ENCODE peak calls at places on chromosomes 11 and 22, in six cellular contexts. One of them, this sample, is unnamed.

GRCh38 chr11:70153133-70153727 is 49.9 kb upstream of the FADD start:
- DNase-seq in GM23248: peak; percentile 30
- DNase-seq in ovary: no peak
- DNase-seq in tibial nerve: no peak
- DNase-seq in uterus: no peak
- DNase-seq in CD4-positive, CD25-positive, alpha-beta regulatory T cell: no peak
- DNase-seq in this sample: no peak

GRCh38 chr22:27310966-27311665 is 490.4 kb downstream of the MN1 start:
- DNase-seq in GM23248: no peak
- DNase-seq in CD4-positive, CD25-positive, alpha-beta regulatory T cell: no peak
- DNase-seq in ovary: no peak
- DNase-seq in uterus: no peak
- DNase-seq in tibial nerve: no peak
- DNase-seq in this sample: no peak

GRCh38 chr11:33910261-33910959 is 18.5 kb upstream of the LMO2 start:
- DNase-seq in ovary: no peak
- DNase-seq in uterus: no peak
- DNase-seq in CD4-positive, CD25-positive, alpha-beta regulatory T cell: no peak
- DNase-seq in tibial nerve: no peak
- DNase-seq in GM23248: peak; percentile 65
- DNase-seq in this sample: no peak

GRCh38 chr11:97364047-97364446 is 974.2 kb downstream of the JRKL start:
- DNase-seq in uterus: no peak
- DNase-seq in CD4-positive, CD25-positive, alpha-beta regulatory T cell: no peak
- DNase-seq in GM23248: no peak
- DNase-seq in tibial nerve: no peak
- DNase-seq in ovary: no peak
- DNase-seq in this sample: no peak

GRCh38 chr11:31720225-31720624 is 90.9 kb downstream of the PAX6 start:
- DNase-seq in CD4-positive, CD25-positive, alpha-beta regulatory T cell: no peak
- DNase-seq in tibial nerve: no peak
- DNase-seq in GM23248: no peak
- DNase-seq in uterus: no peak
- DNase-seq in ovary: no peak
- DNase-seq in this sample: no peak

GRCh38 chr11:69667619-69668604 is 7.2 kb downstream of the LTO1 start:
- DNase-seq in ovary: no peak
- DNase-seq in CD4-positive, CD25-positive, alpha-beta regulatory T cell: no peak
- DNase-seq in tibial nerve: no peak
- DNase-seq in GM23248: no peak
- DNase-seq in uterus: no peak
- DNase-seq in this sample: no peak

GRCh38 chr22:17105143-17106129 is 15.7 kb downstream of the TMEM121B start:
- DNase-seq in GM23248: no peak
- DNase-seq in ovary: no peak
- DNase-seq in CD4-positive, CD25-positive, alpha-beta regulatory T cell: no peak
- DNase-seq in tibial nerve: no peak
- DNase-seq in uterus: no peak
- DNase-seq in this sample: no peak

GRCh38 chr11:114346709-114347141 is 50.5 kb downstream of the NNMT start:
- DNase-seq in ovary: no peak
- DNase-seq in GM23248: no peak
- DNase-seq in uterus: no peak
- DNase-seq in tibial nerve: no peak
- DNase-seq in CD4-positive, CD25-positive, alpha-beta regulatory T cell: no peak
- DNase-seq in this sample: no peak

GRCh38 chr22:41757507-41757906 is 43.0 kb upstream of the CCDC134 start:
- DNase-seq in CD4-positive, CD25-positive, alpha-beta regulatory T cell: no peak
- DNase-seq in tibial nerve: no peak
- DNase-seq in ovary: no peak
- DNase-seq in GM23248: no peak
- DNase-seq in uterus: no peak
- DNase-seq in this sample: no peak

GRCh38 chr11:103872748-103873147 is 163.7 kb upstream of the DDI1 start:
- DNase-seq in GM23248: no peak
- DNase-seq in ovary: no peak
- DNase-seq in tibial nerve: no peak
- DNase-seq in uterus: no peak
- DNase-seq in CD4-positive, CD25-positive, alpha-beta regulatory T cell: no peak
- DNase-seq in this sample: no peak

GRCh38 chr11:72429626-72430025 is 4.7 kb downstream of the CLPB start:
- DNase-seq in uterus: no peak
- DNase-seq in CD4-positive, CD25-positive, alpha-beta regulatory T cell: no peak
- DNase-seq in tibial nerve: no peak
- DNase-seq in GM23248: no peak
- DNase-seq in ovary: no peak
- DNase-seq in this sample: no peak

GRCh38 chr11:109641549-109641948 is 219.6 kb downstream of the C11orf87 start:
- DNase-seq in tibial nerve: no peak
- DNase-seq in GM23248: peak; percentile 69
- DNase-seq in uterus: no peak
- DNase-seq in CD4-positive, CD25-positive, alpha-beta regulatory T cell: no peak
- DNase-seq in ovary: no peak
- DNase-seq in this sample: no peak

GRCh38 chr22:37545703-37546435 is 14.4 kb upstream of the CDC42EP1 start:
- DNase-seq in GM23248: peak; percentile 97
- DNase-seq in ovary: peak; percentile 98
- DNase-seq in CD4-positive, CD25-positive, alpha-beta regulatory T cell: no peak
- DNase-seq in tibial nerve: peak; percentile 85
- DNase-seq in uterus: peak; percentile 97
- DNase-seq in this sample: peak; percentile 88

GRCh38 chr11:74701351-74701750 is 29.9 kb downstream of the CHRDL2 start:
- DNase-seq in ovary: no peak
- DNase-seq in uterus: no peak
- DNase-seq in GM23248: peak; percentile 53
- DNase-seq in tibial nerve: no peak
- DNase-seq in CD4-positive, CD25-positive, alpha-beta regulatory T cell: no peak
- DNase-seq in this sample: no peak

GRCh38 chr11:101476186-101476585 is 107.6 kb downstream of the TRPC6 start:
- DNase-seq in tibial nerve: no peak
- DNase-seq in CD4-positive, CD25-positive, alpha-beta regulatory T cell: no peak
- DNase-seq in ovary: no peak
- DNase-seq in uterus: no peak
- DNase-seq in GM23248: no peak
- DNase-seq in this sample: no peak

GRCh38 chr11:8229299-8230177 is 34.1 kb downstream of the LMO1 start:
- DNase-seq in CD4-positive, CD25-positive, alpha-beta regulatory T cell: no peak
- DNase-seq in tibial nerve: no peak
- DNase-seq in ovary: no peak
- DNase-seq in GM23248: no peak
- DNase-seq in uterus: no peak
- DNase-seq in this sample: no peak

GRCh38 chr11:35235944-35236666 is 97.1 kb downstream of the CD44 start:
- DNase-seq in uterus: no peak
- DNase-seq in CD4-positive, CD25-positive, alpha-beta regulatory T cell: peak; percentile 35
- DNase-seq in ovary: no peak
- DNase-seq in tibial nerve: no peak
- DNase-seq in GM23248: peak; percentile 49
- DNase-seq in this sample: no peak

GRCh38 chr22:46240073-46240472 is 10.0 kb downstream of the CDPF1 start:
- DNase-seq in tibial nerve: no peak
- DNase-seq in CD4-positive, CD25-positive, alpha-beta regulatory T cell: no peak
- DNase-seq in ovary: no peak
- DNase-seq in GM23248: no peak
- DNase-seq in uterus: no peak
- DNase-seq in this sample: no peak

GRCh38 chr11:84476581-84476980 is 1150.6 kb downstream of the DLG2 start:
- DNase-seq in uterus: no peak
- DNase-seq in CD4-positive, CD25-positive, alpha-beta regulatory T cell: no peak
- DNase-seq in tibial nerve: no peak
- DNase-seq in ovary: no peak
- DNase-seq in GM23248: peak; percentile 2
- DNase-seq in this sample: no peak

GRCh38 chr11:1139441-1140066 is 18.2 kb upstream of the MUC5AC start:
- DNase-seq in CD4-positive, CD25-positive, alpha-beta regulatory T cell: no peak
- DNase-seq in ovary: no peak
- DNase-seq in uterus: no peak
- DNase-seq in GM23248: no peak
- DNase-seq in tibial nerve: no peak
- DNase-seq in this sample: no peak

GRCh38 chr11:77819921-77820564 is 479 bp downstream of the RSF1 start:
- DNase-seq in GM23248: peak; percentile 65
- DNase-seq in CD4-positive, CD25-positive, alpha-beta regulatory T cell: peak; percentile 30
- DNase-seq in ovary: peak; percentile 63
- DNase-seq in uterus: peak; percentile 42
- DNase-seq in tibial nerve: no peak
- DNase-seq in this sample: peak; percentile 44

DNA sequence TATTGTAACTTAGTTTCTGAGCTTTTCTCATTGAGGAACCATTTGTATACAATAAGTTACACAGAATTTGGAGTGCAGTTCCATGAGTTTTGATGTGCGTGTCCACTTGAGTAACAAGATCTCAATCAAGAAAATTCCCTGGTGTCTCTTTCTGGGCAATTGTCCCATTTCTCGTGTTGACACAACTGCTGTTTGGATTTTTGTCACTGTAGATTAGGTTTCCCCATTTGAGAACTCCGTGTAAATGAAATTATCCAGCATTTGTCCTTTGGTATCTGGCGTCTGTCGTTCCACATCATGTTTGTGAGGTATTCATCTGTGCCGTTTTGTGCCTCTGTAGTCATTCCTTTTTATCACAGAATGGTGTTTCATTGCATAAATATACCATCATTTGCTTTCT is 547.0 kb downstream of the TBC1D22A start:
- DNase-seq in GM23248: no peak
- DNase-seq in uterus: no peak
- DNase-seq in ovary: no peak
- DNase-seq in CD4-positive, CD25-positive, alpha-beta regulatory T cell: no peak
- DNase-seq in tibial nerve: no peak
- DNase-seq in this sample: no peak
- H3K9me3 ChIP-seq in GM23248: no peaks in the 10 kb centered on the region
- H3K9me3 ChIP-seq in uterus: no peaks in the 10 kb centered on the region
- H3K9me3 ChIP-seq in ovary: no peaks in the 10 kb centered on the region
- H3K9me3 ChIP-seq in CD4-positive, CD25-positive, alpha-beta regulatory T cell: no peaks in the 10 kb centered on the region
- H3K9me3 ChIP-seq in tibial nerve: peaks cover 11% of the 10 kb centered on the region
- H3K9me3 ChIP-seq in this sample: no peaks in the 10 kb centered on the region

GRCh38 chr11:64712430-64713030 is 10.5 kb downstream of the NRXN2 start:
- DNase-seq in GM23248: no peak
- DNase-seq in tibial nerve: no peak
- DNase-seq in CD4-positive, CD25-positive, alpha-beta regulatory T cell: no peak
- DNase-seq in uterus: no peak
- DNase-seq in ovary: no peak
- DNase-seq in this sample: no peak

GRCh38 chr11:64713781-64714363 is 9.1 kb downstream of the NRXN2 start:
- DNase-seq in GM23248: no peak
- DNase-seq in uterus: no peak
- DNase-seq in CD4-positive, CD25-positive, alpha-beta regulatory T cell: no peak
- DNase-seq in tibial nerve: no peak
- DNase-seq in ovary: no peak
- DNase-seq in this sample: no peak

GRCh38 chr11:64711944-64712306 is 11.1 kb downstream of the NRXN2 start:
- DNase-seq in ovary: no peak
- DNase-seq in CD4-positive, CD25-positive, alpha-beta regulatory T cell: no peak
- DNase-seq in tibial nerve: no peak
- DNase-seq in uterus: no peak
- DNase-seq in GM23248: no peak
- DNase-seq in this sample: no peak

GRCh38 chr11:64714664-64715063 is 8.3 kb downstream of the NRXN2 start:
- DNase-seq in CD4-positive, CD25-positive, alpha-beta regulatory T cell: no peak
- DNase-seq in tibial nerve: no peak
- DNase-seq in uterus: no peak
- DNase-seq in ovary: no peak
- DNase-seq in GM23248: no peak
- DNase-seq in this sample: no peak

GRCh38 chr11:64713031-64713780 is 9.8 kb downstream of the NRXN2 start:
- DNase-seq in CD4-positive, CD25-positive, alpha-beta regulatory T cell: no peak
- DNase-seq in GM23248: peak; percentile 56
- DNase-seq in uterus: peak; percentile 42
- DNase-seq in tibial nerve: no peak
- DNase-seq in ovary: no peak
- DNase-seq in this sample: no peak
- H3K27ac ChIP-seq in CD4-positive, CD25-positive, alpha-beta regulatory T cell: no peak overlapping the region
- H3K27ac ChIP-seq in GM23248: no peak overlapping the region
- H3K27ac ChIP-seq in uterus: no peak overlapping the region
- H3K27ac ChIP-seq in tibial nerve: no peak overlapping the region
- H3K27ac ChIP-seq in ovary: no peak overlapping the region
- H3K27ac ChIP-seq in this sample: no peak overlapping the region

DNA sequence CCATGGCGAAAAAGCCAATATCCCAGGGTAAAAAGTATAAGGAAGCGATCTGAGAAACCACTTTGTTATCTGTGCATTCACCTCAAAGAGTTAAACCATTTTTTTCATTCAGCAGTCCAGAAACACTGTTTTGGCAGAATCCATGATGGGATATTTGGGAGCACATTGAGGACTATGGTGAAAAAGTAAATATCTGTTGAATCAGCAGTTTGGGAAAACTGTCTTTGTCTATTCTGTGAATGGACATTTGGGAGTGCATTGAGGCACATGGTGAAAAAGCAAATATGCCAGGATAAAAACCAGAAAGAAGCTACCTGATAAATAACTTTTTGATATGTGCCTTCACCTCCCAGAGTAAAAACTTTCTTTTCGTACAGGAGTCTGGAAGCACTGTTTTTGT is 187.4 kb downstream of the OR4A47 start:
- DNase-seq in uterus: no peak
- DNase-seq in tibial nerve: no peak
- DNase-seq in ovary: no peak
- DNase-seq in GM23248: no peak
- DNase-seq in CD4-positive, CD25-positive, alpha-beta regulatory T cell: no peak
- DNase-seq in this sample: no peak
- H3K9me3 ChIP-seq in uterus: no peaks in the 10 kb centered on the region
- H3K9me3 ChIP-seq in tibial nerve: peaks cover 73% of the 10 kb centered on the region
- H3K9me3 ChIP-seq in ovary: no peaks in the 10 kb centered on the region
- H3K9me3 ChIP-seq in GM23248: no peaks in the 10 kb centered on the region
- H3K9me3 ChIP-seq in CD4-positive, CD25-positive, alpha-beta regulatory T cell: peaks cover 14% of the 10 kb centered on the region
- H3K9me3 ChIP-seq in this sample: no peaks in the 10 kb centered on the region

GRCh38 chr11:113023986-113024385 is 62.8 kb downstream of the NCAM1 start:
- DNase-seq in CD4-positive, CD25-positive, alpha-beta regulatory T cell: no peak
- DNase-seq in ovary: no peak
- DNase-seq in GM23248: no peak
- DNase-seq in uterus: no peak
- DNase-seq in tibial nerve: no peak
- DNase-seq in this sample: no peak

GRCh38 chr11:113026778-113027177 is 65.6 kb downstream of the NCAM1 start:
- DNase-seq in CD4-positive, CD25-positive, alpha-beta regulatory T cell: no peak
- DNase-seq in uterus: no peak
- DNase-seq in tibial nerve: no peak
- DNase-seq in GM23248: no peak
- DNase-seq in ovary: no peak
- DNase-seq in this sample: no peak

GRCh38 chr11:113022267-113022666 is 61.0 kb downstream of the NCAM1 start:
- DNase-seq in uterus: no peak
- DNase-seq in CD4-positive, CD25-positive, alpha-beta regulatory T cell: no peak
- DNase-seq in ovary: no peak
- DNase-seq in GM23248: peak; percentile 35
- DNase-seq in tibial nerve: no peak
- DNase-seq in this sample: no peak

GRCh38 chr11:113021111-113021510 is 59.9 kb downstream of the NCAM1 start:
- DNase-seq in CD4-positive, CD25-positive, alpha-beta regulatory T cell: no peak
- DNase-seq in GM23248: no peak
- DNase-seq in uterus: no peak
- DNase-seq in ovary: no peak
- DNase-seq in tibial nerve: no peak
- DNase-seq in this sample: no peak

DNA sequence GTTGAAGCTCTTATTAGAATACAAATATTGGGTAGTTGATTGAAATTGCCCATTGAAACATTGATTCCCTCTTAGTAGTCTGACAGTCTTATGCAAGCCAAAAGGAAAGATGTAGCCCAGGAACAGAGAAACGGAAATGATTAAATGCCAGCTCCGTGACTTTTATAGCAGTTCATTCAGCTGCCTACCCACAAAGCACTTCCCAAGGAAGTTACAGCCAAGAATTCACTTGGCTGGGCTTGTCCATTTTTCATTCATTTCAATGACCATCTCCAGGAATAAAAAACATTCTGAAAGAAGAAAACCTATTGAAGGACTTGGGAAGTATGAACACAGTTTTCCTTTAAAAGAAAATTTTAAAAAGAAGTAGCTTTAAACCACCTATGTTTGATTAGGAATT is 62.0 kb downstream of the NCAM1 start:
- DNase-seq in uterus: no peak
- DNase-seq in ovary: no peak
- DNase-seq in tibial nerve: no peak
- DNase-seq in GM23248: peak; percentile 45
- DNase-seq in CD4-positive, CD25-positive, alpha-beta regulatory T cell: no peak
- DNase-seq in this sample: no peak
- H3K27ac ChIP-seq in uterus: no peak overlapping the region
- H3K27ac ChIP-seq in ovary: no peak overlapping the region
- H3K27ac ChIP-seq in tibial nerve: no peak overlapping the region
- H3K27ac ChIP-seq in GM23248: no peak overlapping the region
- H3K27ac ChIP-seq in CD4-positive, CD25-positive, alpha-beta regulatory T cell: no peak overlapping the region
- H3K27ac ChIP-seq in this sample: no peak overlapping the region